ENCODE peak calls at places on chromosomes 12 and 14, in four cellular contexts. One of them, this sample, is unnamed.
A peak's percentile ranks its signal among the peaks of the same experiment; 100 is the strongest.

GRCh38 chr12:112906712-112907414 is at the start of gene OAS1:
- DNase-seq in KG1: peak; percentile 15
- DNase-seq in stimulated activated CD4-positive, alpha-beta T cell treated with anti-CD3 and anti-CD28 coated beads, Interleukin-15, amount 100 ng/mL, for 1 hour: no peak
- DNase-seq in activated CD8-positive, alpha-beta memory T cell treated with anti-CD3 and anti-CD28 coated beads, Interleukin-2, amount 10 ng/mL, durations not matched to agents 7 days and 5 days: peak; percentile 79
- DNase-seq in this sample: peak; percentile 73

GRCh38 chr12:85642810-85643209 is 193.4 kb downstream of the RASSF9 start:
- DNase-seq in activated CD8-positive, alpha-beta memory T cell treated with anti-CD3 and anti-CD28 coated beads, Interleukin-2, amount 10 ng/mL, durations not matched to agents 7 days and 5 days: no peak
- DNase-seq in KG1: no peak
- DNase-seq in stimulated activated CD4-positive, alpha-beta T cell treated with anti-CD3 and anti-CD28 coated beads, Interleukin-15, amount 100 ng/mL, for 1 hour: no peak
- DNase-seq in this sample: no peak

GRCh38 chr12:12267801-12268200 is 957 bp upstream of the LRP6 start:
- DNase-seq in KG1: no peak
- DNase-seq in activated CD8-positive, alpha-beta memory T cell treated with anti-CD3 and anti-CD28 coated beads, Interleukin-2, amount 10 ng/mL, durations not matched to agents 7 days and 5 days: no peak
- DNase-seq in stimulated activated CD4-positive, alpha-beta T cell treated with anti-CD3 and anti-CD28 coated beads, Interleukin-15, amount 100 ng/mL, for 1 hour: no peak
- DNase-seq in this sample: peak; percentile 23

GRCh38 chr12:108839011-108839889 is 18.1 kb downstream of the SSH1 start:
- DNase-seq in KG1: no peak
- DNase-seq in stimulated activated CD4-positive, alpha-beta T cell treated with anti-CD3 and anti-CD28 coated beads, Interleukin-15, amount 100 ng/mL, for 1 hour: no peak
- DNase-seq in activated CD8-positive, alpha-beta memory T cell treated with anti-CD3 and anti-CD28 coated beads, Interleukin-2, amount 10 ng/mL, durations not matched to agents 7 days and 5 days: no peak
- DNase-seq in this sample: no peak

GRCh38 chr12:86727151-86727550 is 471.0 kb upstream of the MGAT4C start:
- DNase-seq in stimulated activated CD4-positive, alpha-beta T cell treated with anti-CD3 and anti-CD28 coated beads, Interleukin-15, amount 100 ng/mL, for 1 hour: no peak
- DNase-seq in KG1: no peak
- DNase-seq in activated CD8-positive, alpha-beta memory T cell treated with anti-CD3 and anti-CD28 coated beads, Interleukin-2, amount 10 ng/mL, durations not matched to agents 7 days and 5 days: no peak
- DNase-seq in this sample: no peak

GRCh38 chr12:24177889-24178288 is 228.4 kb upstream of the SOX5 start:
- DNase-seq in activated CD8-positive, alpha-beta memory T cell treated with anti-CD3 and anti-CD28 coated beads, Interleukin-2, amount 10 ng/mL, durations not matched to agents 7 days and 5 days: no peak
- DNase-seq in KG1: no peak
- DNase-seq in stimulated activated CD4-positive, alpha-beta T cell treated with anti-CD3 and anti-CD28 coated beads, Interleukin-15, amount 100 ng/mL, for 1 hour: no peak
- DNase-seq in this sample: no peak

GRCh38 chr12:124083708-124084107 is 110.7 kb downstream of the ZNF664 start:
- DNase-seq in KG1: no peak
- DNase-seq in stimulated activated CD4-positive, alpha-beta T cell treated with anti-CD3 and anti-CD28 coated beads, Interleukin-15, amount 100 ng/mL, for 1 hour: no peak
- DNase-seq in activated CD8-positive, alpha-beta memory T cell treated with anti-CD3 and anti-CD28 coated beads, Interleukin-2, amount 10 ng/mL, durations not matched to agents 7 days and 5 days: no peak
- DNase-seq in this sample: no peak

GRCh38 chr12:48934312-48934706 is 9.0 kb upstream of the FKBP11 start:
- DNase-seq in KG1: no peak
- DNase-seq in stimulated activated CD4-positive, alpha-beta T cell treated with anti-CD3 and anti-CD28 coated beads, Interleukin-15, amount 100 ng/mL, for 1 hour: no peak
- DNase-seq in activated CD8-positive, alpha-beta memory T cell treated with anti-CD3 and anti-CD28 coated beads, Interleukin-2, amount 10 ng/mL, durations not matched to agents 7 days and 5 days: no peak
- DNase-seq in this sample: no peak

GRCh38 chr14:21070610-21071224 is 613 bp downstream of the ARHGEF40 start:
- DNase-seq in KG1: no peak
- DNase-seq in activated CD8-positive, alpha-beta memory T cell treated with anti-CD3 and anti-CD28 coated beads, Interleukin-2, amount 10 ng/mL, durations not matched to agents 7 days and 5 days: no peak
- DNase-seq in stimulated activated CD4-positive, alpha-beta T cell treated with anti-CD3 and anti-CD28 coated beads, Interleukin-15, amount 100 ng/mL, for 1 hour: no peak
- DNase-seq in this sample: peak; percentile 72

GRCh38 chr14:60485600-60486251 is at the start of gene C14orf39:
- DNase-seq in activated CD8-positive, alpha-beta memory T cell treated with anti-CD3 and anti-CD28 coated beads, Interleukin-2, amount 10 ng/mL, durations not matched to agents 7 days and 5 days: no peak
- DNase-seq in stimulated activated CD4-positive, alpha-beta T cell treated with anti-CD3 and anti-CD28 coated beads, Interleukin-15, amount 100 ng/mL, for 1 hour: peak; percentile 16
- DNase-seq in KG1: no peak
- DNase-seq in this sample: no peak

GRCh38 chr12:63394349-63394748 is 243.3 kb upstream of the AVPR1A start:
- DNase-seq in activated CD8-positive, alpha-beta memory T cell treated with anti-CD3 and anti-CD28 coated beads, Interleukin-2, amount 10 ng/mL, durations not matched to agents 7 days and 5 days: no peak
- DNase-seq in KG1: no peak
- DNase-seq in stimulated activated CD4-positive, alpha-beta T cell treated with anti-CD3 and anti-CD28 coated beads, Interleukin-15, amount 100 ng/mL, for 1 hour: no peak
- DNase-seq in this sample: no peak

GRCh38 chr12:31206038-31206670 is 119.8 kb downstream of the SINHCAF start:
- DNase-seq in KG1: no peak
- DNase-seq in stimulated activated CD4-positive, alpha-beta T cell treated with anti-CD3 and anti-CD28 coated beads, Interleukin-15, amount 100 ng/mL, for 1 hour: no peak
- DNase-seq in activated CD8-positive, alpha-beta memory T cell treated with anti-CD3 and anti-CD28 coated beads, Interleukin-2, amount 10 ng/mL, durations not matched to agents 7 days and 5 days: no peak
- DNase-seq in this sample: no peak

GRCh38 chr12:85076688-85077430 is 40.7 kb downstream of the LRRIQ1 start:
- DNase-seq in KG1: no peak
- DNase-seq in stimulated activated CD4-positive, alpha-beta T cell treated with anti-CD3 and anti-CD28 coated beads, Interleukin-15, amount 100 ng/mL, for 1 hour: no peak
- DNase-seq in activated CD8-positive, alpha-beta memory T cell treated with anti-CD3 and anti-CD28 coated beads, Interleukin-2, amount 10 ng/mL, durations not matched to agents 7 days and 5 days: no peak
- DNase-seq in this sample: no peak

GRCh38 chr14:100981808-100982207 is 78.3 kb upstream of the RTL1 start:
- DNase-seq in KG1: no peak
- DNase-seq in activated CD8-positive, alpha-beta memory T cell treated with anti-CD3 and anti-CD28 coated beads, Interleukin-2, amount 10 ng/mL, durations not matched to agents 7 days and 5 days: no peak
- DNase-seq in stimulated activated CD4-positive, alpha-beta T cell treated with anti-CD3 and anti-CD28 coated beads, Interleukin-15, amount 100 ng/mL, for 1 hour: no peak
- DNase-seq in this sample: no peak

GRCh38 chr12:50182461-50182860 is 15.3 kb upstream of the CERS5 start:
- DNase-seq in KG1: no peak
- DNase-seq in stimulated activated CD4-positive, alpha-beta T cell treated with anti-CD3 and anti-CD28 coated beads, Interleukin-15, amount 100 ng/mL, for 1 hour: no peak
- DNase-seq in activated CD8-positive, alpha-beta memory T cell treated with anti-CD3 and anti-CD28 coated beads, Interleukin-2, amount 10 ng/mL, durations not matched to agents 7 days and 5 days: no peak
- DNase-seq in this sample: no peak

GRCh38 chr12:2841056-2841455 is 6.2 kb upstream of the NRIP2 start:
- DNase-seq in KG1: no peak
- DNase-seq in stimulated activated CD4-positive, alpha-beta T cell treated with anti-CD3 and anti-CD28 coated beads, Interleukin-15, amount 100 ng/mL, for 1 hour: no peak
- DNase-seq in activated CD8-positive, alpha-beta memory T cell treated with anti-CD3 and anti-CD28 coated beads, Interleukin-2, amount 10 ng/mL, durations not matched to agents 7 days and 5 days: no peak
- DNase-seq in this sample: no peak

GRCh38 chr14:64762044-64763034 is 58.1 kb downstream of the PLEKHG3 start:
- DNase-seq in KG1: no peak
- DNase-seq in activated CD8-positive, alpha-beta memory T cell treated with anti-CD3 and anti-CD28 coated beads, Interleukin-2, amount 10 ng/mL, durations not matched to agents 7 days and 5 days: peak; percentile 51
- DNase-seq in stimulated activated CD4-positive, alpha-beta T cell treated with anti-CD3 and anti-CD28 coated beads, Interleukin-15, amount 100 ng/mL, for 1 hour: no peak
- DNase-seq in this sample: peak; percentile 86

GRCh38 chr14:31270196-31270772 is 62.7 kb upstream of the HECTD1 start:
- DNase-seq in activated CD8-positive, alpha-beta memory T cell treated with anti-CD3 and anti-CD28 coated beads, Interleukin-2, amount 10 ng/mL, durations not matched to agents 7 days and 5 days: no peak
- DNase-seq in KG1: no peak
- DNase-seq in stimulated activated CD4-positive, alpha-beta T cell treated with anti-CD3 and anti-CD28 coated beads, Interleukin-15, amount 100 ng/mL, for 1 hour: no peak
- DNase-seq in this sample: peak; percentile 20

GRCh38 chr14:24132061-24132685 is 1.7 kb downstream of the FITM1 start:
- DNase-seq in stimulated activated CD4-positive, alpha-beta T cell treated with anti-CD3 and anti-CD28 coated beads, Interleukin-15, amount 100 ng/mL, for 1 hour: no peak
- DNase-seq in activated CD8-positive, alpha-beta memory T cell treated with anti-CD3 and anti-CD28 coated beads, Interleukin-2, amount 10 ng/mL, durations not matched to agents 7 days and 5 days: no peak
- DNase-seq in KG1: no peak
- DNase-seq in this sample: no peak

GRCh38 chr14:43894534-43894933 is 612.5 kb downstream of the FSCB start:
- DNase-seq in KG1: peak; percentile 22
- DNase-seq in activated CD8-positive, alpha-beta memory T cell treated with anti-CD3 and anti-CD28 coated beads, Interleukin-2, amount 10 ng/mL, durations not matched to agents 7 days and 5 days: no peak
- DNase-seq in stimulated activated CD4-positive, alpha-beta T cell treated with anti-CD3 and anti-CD28 coated beads, Interleukin-15, amount 100 ng/mL, for 1 hour: no peak
- DNase-seq in this sample: no peak

GRCh38 chr14:103221781-103222358 is 98.6 kb downstream of the TNFAIP2 start:
- DNase-seq in KG1: no peak
- DNase-seq in activated CD8-positive, alpha-beta memory T cell treated with anti-CD3 and anti-CD28 coated beads, Interleukin-2, amount 10 ng/mL, durations not matched to agents 7 days and 5 days: no peak
- DNase-seq in stimulated activated CD4-positive, alpha-beta T cell treated with anti-CD3 and anti-CD28 coated beads, Interleukin-15, amount 100 ng/mL, for 1 hour: no peak
- DNase-seq in this sample: no peak

GRCh38 chr12:25789520-25789919 is 169.0 kb upstream of the RASSF8 start:
- DNase-seq in activated CD8-positive, alpha-beta memory T cell treated with anti-CD3 and anti-CD28 coated beads, Interleukin-2, amount 10 ng/mL, durations not matched to agents 7 days and 5 days: no peak
- DNase-seq in KG1: no peak
- DNase-seq in stimulated activated CD4-positive, alpha-beta T cell treated with anti-CD3 and anti-CD28 coated beads, Interleukin-15, amount 100 ng/mL, for 1 hour: no peak
- DNase-seq in this sample: no peak

GRCh38 chr14:85921241-85921640 is 391.3 kb downstream of the FLRT2 start:
- DNase-seq in activated CD8-positive, alpha-beta memory T cell treated with anti-CD3 and anti-CD28 coated beads, Interleukin-2, amount 10 ng/mL, durations not matched to agents 7 days and 5 days: no peak
- DNase-seq in stimulated activated CD4-positive, alpha-beta T cell treated with anti-CD3 and anti-CD28 coated beads, Interleukin-15, amount 100 ng/mL, for 1 hour: no peak
- DNase-seq in KG1: no peak
- DNase-seq in this sample: no peak

GRCh38 chr12:6614513-6615177 is 7.5 kb upstream of the CHD4 start:
- DNase-seq in stimulated activated CD4-positive, alpha-beta T cell treated with anti-CD3 and anti-CD28 coated beads, Interleukin-15, amount 100 ng/mL, for 1 hour: no peak
- DNase-seq in activated CD8-positive, alpha-beta memory T cell treated with anti-CD3 and anti-CD28 coated beads, Interleukin-2, amount 10 ng/mL, durations not matched to agents 7 days and 5 days: no peak
- DNase-seq in KG1: no peak
- DNase-seq in this sample: no peak

GRCh38 chr14:35333347-35333730 is 41.2 kb downstream of the PSMA6 start:
- DNase-seq in stimulated activated CD4-positive, alpha-beta T cell treated with anti-CD3 and anti-CD28 coated beads, Interleukin-15, amount 100 ng/mL, for 1 hour: no peak
- DNase-seq in activated CD8-positive, alpha-beta memory T cell treated with anti-CD3 and anti-CD28 coated beads, Interleukin-2, amount 10 ng/mL, durations not matched to agents 7 days and 5 days: no peak
- DNase-seq in KG1: no peak
- DNase-seq in this sample: peak; percentile 33

GRCh38 chr14:76267322-76268012 is 108.5 kb upstream of the ESRRB start:
- DNase-seq in stimulated activated CD4-positive, alpha-beta T cell treated with anti-CD3 and anti-CD28 coated beads, Interleukin-15, amount 100 ng/mL, for 1 hour: peak; percentile 3
- DNase-seq in activated CD8-positive, alpha-beta memory T cell treated with anti-CD3 and anti-CD28 coated beads, Interleukin-2, amount 10 ng/mL, durations not matched to agents 7 days and 5 days: no peak
- DNase-seq in KG1: no peak
- DNase-seq in this sample: peak; percentile 50

GRCh38 chr12:90922068-90922743 is 32.8 kb downstream of the CCER1 start:
- DNase-seq in KG1: no peak
- DNase-seq in stimulated activated CD4-positive, alpha-beta T cell treated with anti-CD3 and anti-CD28 coated beads, Interleukin-15, amount 100 ng/mL, for 1 hour: no peak
- DNase-seq in activated CD8-positive, alpha-beta memory T cell treated with anti-CD3 and anti-CD28 coated beads, Interleukin-2, amount 10 ng/mL, durations not matched to agents 7 days and 5 days: no peak
- DNase-seq in this sample: no peak

GRCh38 chr12:26966842-26967241 is 28.6 kb downstream of the FGFR1OP2 start:
- DNase-seq in KG1: no peak
- DNase-seq in activated CD8-positive, alpha-beta memory T cell treated with anti-CD3 and anti-CD28 coated beads, Interleukin-2, amount 10 ng/mL, durations not matched to agents 7 days and 5 days: no peak
- DNase-seq in stimulated activated CD4-positive, alpha-beta T cell treated with anti-CD3 and anti-CD28 coated beads, Interleukin-15, amount 100 ng/mL, for 1 hour: no peak
- DNase-seq in this sample: no peak